ENCODE peak calls at places on chromosomes 3 and 15, in nine cellular contexts. One of them, this sample, is unnamed.

GRCh38 chr3:52249683-52250082 is 4.1 kb downstream of the PPM1M start:
- DNase-seq in activated CD8-positive, alpha-beta memory T cell treated with anti-CD3 and anti-CD28 coated beads for 1 hour: no peak
- DNase-seq in kidney: peak; percentile 22
- DNase-seq in mucosa of descending colon: no peak
- DNase-seq in progenitor cell of endocrine pancreas: no peak
- DNase-seq in body of pancreas: no peak
- DNase-seq in fibroblast of the conjunctiva: no peak
- DNase-seq in HT1080: no peak
- DNase-seq in PC-3: no peak
- DNase-seq in this sample: no peak

GRCh38 chr3:52428151-52429005 is 16.5 kb downstream of the SEMA3G start:
- DNase-seq in activated CD8-positive, alpha-beta memory T cell treated with anti-CD3 and anti-CD28 coated beads for 1 hour: no peak
- DNase-seq in kidney: peak; percentile 37
- DNase-seq in mucosa of descending colon: no peak
- DNase-seq in progenitor cell of endocrine pancreas: no peak
- DNase-seq in body of pancreas: peak; percentile 74
- DNase-seq in fibroblast of the conjunctiva: peak; percentile 86
- DNase-seq in HT1080: peak; percentile 43
- DNase-seq in PC-3: peak; percentile 82
- DNase-seq in this sample: peak; percentile 56

GRCh38 chr15:84736375-84736774 is 12.0 kb upstream of the ZNF592 start:
- DNase-seq in activated CD8-positive, alpha-beta memory T cell treated with anti-CD3 and anti-CD28 coated beads for 1 hour: no peak
- DNase-seq in kidney: no peak
- DNase-seq in mucosa of descending colon: no peak
- DNase-seq in progenitor cell of endocrine pancreas: no peak
- DNase-seq in body of pancreas: no peak
- DNase-seq in fibroblast of the conjunctiva: no peak
- DNase-seq in HT1080: peak; percentile 44
- DNase-seq in PC-3: no peak
- DNase-seq in this sample: no peak

GRCh38 chr3:118110196-118110595 is 924.5 kb downstream of the IGSF11 start:
- DNase-seq in activated CD8-positive, alpha-beta memory T cell treated with anti-CD3 and anti-CD28 coated beads for 1 hour: no peak
- DNase-seq in kidney: no peak
- DNase-seq in mucosa of descending colon: no peak
- DNase-seq in progenitor cell of endocrine pancreas: no peak
- DNase-seq in body of pancreas: no peak
- DNase-seq in fibroblast of the conjunctiva: no peak
- DNase-seq in HT1080: peak; percentile 58
- DNase-seq in PC-3: peak; percentile 21
- DNase-seq in this sample: no peak

GRCh38 chr3:197534348-197534725 is 21.4 kb downstream of the BDH1 start:
- DNase-seq in activated CD8-positive, alpha-beta memory T cell treated with anti-CD3 and anti-CD28 coated beads for 1 hour: no peak
- DNase-seq in kidney: no peak
- DNase-seq in mucosa of descending colon: no peak
- DNase-seq in progenitor cell of endocrine pancreas: no peak
- DNase-seq in body of pancreas: no peak
- DNase-seq in fibroblast of the conjunctiva: no peak
- DNase-seq in HT1080: no peak
- DNase-seq in PC-3: peak; percentile 39
- DNase-seq in this sample: no peak

GRCh38 chr15:99963096-99963825 is 230.0 kb upstream of the LYSMD4 start:
- DNase-seq in activated CD8-positive, alpha-beta memory T cell treated with anti-CD3 and anti-CD28 coated beads for 1 hour: no peak
- DNase-seq in kidney: no peak
- DNase-seq in mucosa of descending colon: no peak
- DNase-seq in progenitor cell of endocrine pancreas: peak; percentile 3
- DNase-seq in body of pancreas: no peak
- DNase-seq in fibroblast of the conjunctiva: no peak
- DNase-seq in HT1080: peak; percentile 30
- DNase-seq in PC-3: peak; percentile 68
- DNase-seq in this sample: no peak

GRCh38 chr3:196563721-196564225 is 4.6 kb downstream of the WDR53 start:
- DNase-seq in activated CD8-positive, alpha-beta memory T cell treated with anti-CD3 and anti-CD28 coated beads for 1 hour: no peak
- DNase-seq in kidney: no peak
- DNase-seq in mucosa of descending colon: no peak
- DNase-seq in progenitor cell of endocrine pancreas: no peak
- DNase-seq in body of pancreas: no peak
- DNase-seq in fibroblast of the conjunctiva: no peak
- DNase-seq in HT1080: peak; percentile 93
- DNase-seq in PC-3: peak; percentile 84
- DNase-seq in this sample: no peak

GRCh38 chr15:70602834-70603560 is 160.4 kb downstream of the UACA start:
- DNase-seq in activated CD8-positive, alpha-beta memory T cell treated with anti-CD3 and anti-CD28 coated beads for 1 hour: no peak
- DNase-seq in kidney: no peak
- DNase-seq in mucosa of descending colon: no peak
- DNase-seq in progenitor cell of endocrine pancreas: no peak
- DNase-seq in body of pancreas: no peak
- DNase-seq in fibroblast of the conjunctiva: no peak
- DNase-seq in HT1080: no peak
- DNase-seq in PC-3: no peak
- DNase-seq in this sample: no peak

GRCh38 chr3:13712682-13713180 is 163.8 kb downstream of the FBLN2 start:
- DNase-seq in activated CD8-positive, alpha-beta memory T cell treated with anti-CD3 and anti-CD28 coated beads for 1 hour: no peak
- DNase-seq in kidney: no peak
- DNase-seq in mucosa of descending colon: no peak
- DNase-seq in progenitor cell of endocrine pancreas: peak; percentile 3
- DNase-seq in body of pancreas: no peak
- DNase-seq in fibroblast of the conjunctiva: no peak
- DNase-seq in HT1080: no peak
- DNase-seq in PC-3: no peak
- DNase-seq in this sample: no peak

GRCh38 chr15:28955686-28956421 is 70.1 kb downstream of the APBA2 start:
- DNase-seq in activated CD8-positive, alpha-beta memory T cell treated with anti-CD3 and anti-CD28 coated beads for 1 hour: no peak
- DNase-seq in kidney: no peak
- DNase-seq in mucosa of descending colon: no peak
- DNase-seq in progenitor cell of endocrine pancreas: no peak
- DNase-seq in body of pancreas: no peak
- DNase-seq in fibroblast of the conjunctiva: no peak
- DNase-seq in HT1080: peak; percentile 94
- DNase-seq in PC-3: peak; percentile 48
- DNase-seq in this sample: no peak

GRCh38 chr3:106728315-106728821 is 648.9 kb upstream of the CCDC54 start:
- DNase-seq in activated CD8-positive, alpha-beta memory T cell treated with anti-CD3 and anti-CD28 coated beads for 1 hour: no peak
- DNase-seq in kidney: no peak
- DNase-seq in mucosa of descending colon: no peak
- DNase-seq in progenitor cell of endocrine pancreas: no peak
- DNase-seq in body of pancreas: no peak
- DNase-seq in fibroblast of the conjunctiva: peak; percentile 87
- DNase-seq in HT1080: peak; percentile 99
- DNase-seq in PC-3: peak; percentile 98
- DNase-seq in this sample: no peak

GRCh38 chr15:57640935-57641682 is 49.4 kb downstream of the MYZAP start:
- DNase-seq in activated CD8-positive, alpha-beta memory T cell treated with anti-CD3 and anti-CD28 coated beads for 1 hour: no peak
- DNase-seq in kidney: no peak
- DNase-seq in mucosa of descending colon: no peak
- DNase-seq in progenitor cell of endocrine pancreas: no peak
- DNase-seq in body of pancreas: no peak
- DNase-seq in fibroblast of the conjunctiva: peak; percentile 33
- DNase-seq in HT1080: peak; percentile 19
- DNase-seq in PC-3: peak; percentile 38
- DNase-seq in this sample: no peak

GRCh38 chr3:46695177-46695961 is 1.9 kb upstream of the ALS2CL start:
- DNase-seq in activated CD8-positive, alpha-beta memory T cell treated with anti-CD3 and anti-CD28 coated beads for 1 hour: no peak
- DNase-seq in kidney: no peak
- DNase-seq in mucosa of descending colon: peak; percentile 43
- DNase-seq in progenitor cell of endocrine pancreas: peak; percentile 20
- DNase-seq in body of pancreas: peak; percentile 50
- DNase-seq in fibroblast of the conjunctiva: no peak
- DNase-seq in HT1080: peak; percentile 73
- DNase-seq in PC-3: peak; percentile 42
- DNase-seq in this sample: no peak

GRCh38 chr3:67113802-67114407 is 115.8 kb downstream of the KBTBD8 start:
- DNase-seq in activated CD8-positive, alpha-beta memory T cell treated with anti-CD3 and anti-CD28 coated beads for 1 hour: peak; percentile 36
- DNase-seq in kidney: peak; percentile 69
- DNase-seq in mucosa of descending colon: peak; percentile 78
- DNase-seq in progenitor cell of endocrine pancreas: peak; percentile 84
- DNase-seq in body of pancreas: peak; percentile 76
- DNase-seq in fibroblast of the conjunctiva: peak; percentile 66
- DNase-seq in HT1080: peak; percentile 88
- DNase-seq in PC-3: peak; percentile 76
- DNase-seq in this sample: peak; percentile 66

GRCh38 chr15:55277116-55277564 is 12.5 kb downstream of the RAB27A start:
- DNase-seq in activated CD8-positive, alpha-beta memory T cell treated with anti-CD3 and anti-CD28 coated beads for 1 hour: no peak
- DNase-seq in kidney: no peak
- DNase-seq in mucosa of descending colon: no peak
- DNase-seq in progenitor cell of endocrine pancreas: no peak
- DNase-seq in body of pancreas: no peak
- DNase-seq in fibroblast of the conjunctiva: no peak
- DNase-seq in HT1080: peak; percentile 60
- DNase-seq in PC-3: no peak
- DNase-seq in this sample: no peak

GRCh38 chr15:59437777-59438574 is at the start of gene FAM81A:
- DNase-seq in activated CD8-positive, alpha-beta memory T cell treated with anti-CD3 and anti-CD28 coated beads for 1 hour: no peak
- DNase-seq in kidney: peak; percentile 94
- DNase-seq in mucosa of descending colon: peak; percentile 85
- DNase-seq in progenitor cell of endocrine pancreas: peak; percentile 60
- DNase-seq in body of pancreas: peak; percentile 71
- DNase-seq in fibroblast of the conjunctiva: peak; percentile 13
- DNase-seq in HT1080: peak; percentile 73
- DNase-seq in PC-3: peak; percentile 68
- DNase-seq in this sample: peak; percentile 87

GRCh38 chr3:78911394-78911793 is 856.4 kb downstream of the ROBO1 start:
- DNase-seq in activated CD8-positive, alpha-beta memory T cell treated with anti-CD3 and anti-CD28 coated beads for 1 hour: no peak
- DNase-seq in kidney: no peak
- DNase-seq in mucosa of descending colon: no peak
- DNase-seq in progenitor cell of endocrine pancreas: no peak
- DNase-seq in body of pancreas: no peak
- DNase-seq in fibroblast of the conjunctiva: no peak
- DNase-seq in HT1080: no peak
- DNase-seq in PC-3: no peak
- DNase-seq in this sample: no peak

GRCh38 chr15:30859091-30859874 is 44.4 kb upstream of the FAN1 start:
- DNase-seq in activated CD8-positive, alpha-beta memory T cell treated with anti-CD3 and anti-CD28 coated beads for 1 hour: no peak
- DNase-seq in kidney: no peak
- DNase-seq in mucosa of descending colon: no peak
- DNase-seq in progenitor cell of endocrine pancreas: no peak
- DNase-seq in body of pancreas: no peak
- DNase-seq in fibroblast of the conjunctiva: peak; percentile 5
- DNase-seq in HT1080: peak; percentile 18
- DNase-seq in PC-3: peak; percentile 20
- DNase-seq in this sample: no peak

GRCh38 chr3:16663852-16664712 is 58.9 kb upstream of the DAZL start:
- DNase-seq in activated CD8-positive, alpha-beta memory T cell treated with anti-CD3 and anti-CD28 coated beads for 1 hour: no peak
- DNase-seq in kidney: peak; percentile 38
- DNase-seq in mucosa of descending colon: no peak
- DNase-seq in progenitor cell of endocrine pancreas: no peak
- DNase-seq in body of pancreas: no peak
- DNase-seq in fibroblast of the conjunctiva: no peak
- DNase-seq in HT1080: no peak
- DNase-seq in PC-3: no peak
- DNase-seq in this sample: no peak

GRCh38 chr3:12809435-12809834 is 13.0 kb downstream of the CAND2 start:
- DNase-seq in activated CD8-positive, alpha-beta memory T cell treated with anti-CD3 and anti-CD28 coated beads for 1 hour: no peak
- DNase-seq in kidney: peak; percentile 22
- DNase-seq in mucosa of descending colon: no peak
- DNase-seq in progenitor cell of endocrine pancreas: no peak
- DNase-seq in body of pancreas: no peak
- DNase-seq in fibroblast of the conjunctiva: no peak
- DNase-seq in HT1080: no peak
- DNase-seq in PC-3: no peak
- DNase-seq in this sample: no peak

GRCh38 chr3:140198242-140198641 is 263.3 kb downstream of the CLSTN2 start:
- DNase-seq in activated CD8-positive, alpha-beta memory T cell treated with anti-CD3 and anti-CD28 coated beads for 1 hour: no peak
- DNase-seq in kidney: no peak
- DNase-seq in mucosa of descending colon: no peak
- DNase-seq in progenitor cell of endocrine pancreas: no peak
- DNase-seq in body of pancreas: no peak
- DNase-seq in fibroblast of the conjunctiva: no peak
- DNase-seq in HT1080: no peak
- DNase-seq in PC-3: no peak
- DNase-seq in this sample: peak; percentile 33

GRCh38 chr3:53862241-53862640 is 15.9 kb downstream of the IL17RB start:
- DNase-seq in activated CD8-positive, alpha-beta memory T cell treated with anti-CD3 and anti-CD28 coated beads for 1 hour: no peak
- DNase-seq in kidney: no peak
- DNase-seq in mucosa of descending colon: no peak
- DNase-seq in progenitor cell of endocrine pancreas: no peak
- DNase-seq in body of pancreas: no peak
- DNase-seq in fibroblast of the conjunctiva: no peak
- DNase-seq in HT1080: no peak
- DNase-seq in PC-3: no peak
- DNase-seq in this sample: no peak

GRCh38 chr15:80580536-80581260 is 114.4 kb upstream of the ABHD17C start:
- DNase-seq in activated CD8-positive, alpha-beta memory T cell treated with anti-CD3 and anti-CD28 coated beads for 1 hour: no peak
- DNase-seq in kidney: peak; percentile 61
- DNase-seq in mucosa of descending colon: no peak
- DNase-seq in progenitor cell of endocrine pancreas: no peak
- DNase-seq in body of pancreas: no peak
- DNase-seq in fibroblast of the conjunctiva: no peak
- DNase-seq in HT1080: no peak
- DNase-seq in PC-3: no peak
- DNase-seq in this sample: no peak

GRCh38 chr15:56824174-56824573 is 90.9 kb upstream of the ZNF280D start:
- DNase-seq in activated CD8-positive, alpha-beta memory T cell treated with anti-CD3 and anti-CD28 coated beads for 1 hour: no peak
- DNase-seq in kidney: no peak
- DNase-seq in mucosa of descending colon: no peak
- DNase-seq in progenitor cell of endocrine pancreas: no peak
- DNase-seq in body of pancreas: no peak
- DNase-seq in fibroblast of the conjunctiva: no peak
- DNase-seq in HT1080: no peak
- DNase-seq in PC-3: no peak
- DNase-seq in this sample: no peak